ENCODE peak calls at places on chromosomes 1 and 21, in ten cellular contexts. S is astrocyte of the spinal cord; D is SJCRH30; N is DMS153; F is GM12891; O is NCI-H1105; W is NCI-H2081; K is stimulated activated CD8-positive, alpha-beta memory T cell treated with anti-CD3 and anti-CD28 coated beads, Interleukin-7, amount 100 ng/mL, for 4 hours; Z is CD8-positive, alpha-beta memory T cell; Q is fibroblast of lung. J is an unnamed sample.

GRCh38 chr1:246355421-246356230 is 151.5 kb downstream of the SMYD3 start:
- DNase-seq in S (peak; percentile 67), D (no peak), N (no peak), F (no peak), O (no peak), W (no peak), K (no peak), Z (no peak), Q (peak; percentile 57), J (no peak)

GRCh38 chr1:236081546-236082227 is 16.8 kb upstream of the NID1 start:
- DNase-seq in S (no peak), D (no peak), N (no peak), F (no peak), O (no peak), W (no peak), K (no peak), Z (no peak), Q (no peak), J (no peak)

GRCh38 chr21:21179619-21180336 is 181.6 kb downstream of the NCAM2 start:
- DNase-seq in S (no peak), D (no peak), N (no peak), F (no peak), O (no peak), W (no peak), K (no peak), Z (no peak), Q (no peak), J (no peak)

GRCh38 chr1:36257375-36257767 is 33.1 kb downstream of the THRAP3 start:
- DNase-seq in S (no peak), D (no peak), N (no peak), F (no peak), O (no peak), W (no peak), K (no peak), Z (no peak), Q (no peak), J (no peak)

GRCh38 chr1:152160553-152160952 is 1.5 kb upstream of the RPTN start:
- DNase-seq in S (no peak), D (no peak), N (no peak), F (no peak), O (no peak), W (no peak), K (no peak), Z (no peak), Q (no peak), J (no peak)

GRCh38 chr1:34002810-34003209 is 138.9 kb downstream of the HMGB4 start:
- DNase-seq in S (no peak), D (no peak), N (no peak), F (no peak), O (peak; percentile 12), W (no peak), K (no peak), Z (no peak), Q (no peak), J (no peak)

GRCh38 chr1:247209306-247209900 is 37.6 kb upstream of the ZNF124 start:
- DNase-seq in S (no peak), D (no peak), N (no peak), F (no peak), O (no peak), W (no peak), K (no peak), Z (no peak), Q (no peak), J (no peak)

GRCh38 chr1:111912116-111912515 is 77.4 kb downstream of the KCND3 start:
- DNase-seq in S (no peak), D (no peak), N (no peak), F (no peak), O (no peak), W (no peak), K (no peak), Z (no peak), Q (no peak), J (no peak)

GRCh38 chr1:10635385-10635896 is 160.7 kb downstream of the PEX14 start:
- DNase-seq in S (peak; percentile 17), D (peak; percentile 33), N (no peak), F (no peak), O (no peak), W (peak; percentile 75), K (no peak), Z (no peak), Q (peak; percentile 50), J (no peak)

GRCh38 chr1:158417586-158417985 is 8.5 kb downstream of the OR10K2 start:
- DNase-seq in S (no peak), D (no peak), N (no peak), F (no peak), O (no peak), W (no peak), K (no peak), Z (no peak), Q (no peak), J (no peak)

GRCh38 chr1:2044510-2045319 is 5.5 kb upstream of the PRKCZ start:
- DNase-seq in S (peak; percentile 17), D (peak; percentile 66), N (no peak), F (peak; percentile 89), O (peak; percentile 45), W (peak; percentile 50), K (peak; percentile 43), Z (peak; percentile 79), Q (peak; percentile 18), J (peak; percentile 70)

GRCh38 chr1:206912445-206913095 is 9.2 kb downstream of the FCMR start:
- DNase-seq in S (peak; percentile 73), D (peak; percentile 73), N (peak; percentile 81), F (no peak), O (peak; percentile 70), W (peak; percentile 88), K (peak; percentile 49), Z (peak; percentile 63), Q (peak; percentile 51), J (peak; percentile 50)

GRCh38 chr1:116766616-116767469 is 12.6 kb downstream of the CD2 start:
- DNase-seq in S (no peak), D (no peak), N (no peak), F (no peak), O (no peak), W (no peak), K (no peak), Z (peak; percentile 55), Q (no peak), J (peak; percentile 42)

GRCh38 chr1:93749894-93750301 is 68.3 kb upstream of the BCAR3 start:
- DNase-seq in S (no peak), D (no peak), N (no peak), F (no peak), O (peak; percentile 18), W (no peak), K (no peak), Z (no peak), Q (no peak), J (no peak)

GRCh38 chr1:164983023-164983650 is 373.4 kb downstream of the LMX1A start:
- DNase-seq in S (no peak), D (no peak), N (no peak), F (no peak), O (no peak), W (no peak), K (no peak), Z (no peak), Q (no peak), J (no peak)

GRCh38 chr1:53377438-53377841 is 49.6 kb upstream of the LRP8 start:
- DNase-seq in S (no peak), D (no peak), N (no peak), F (no peak), O (no peak), W (no peak), K (no peak), Z (no peak), Q (no peak), J (no peak)

GRCh38 chr1:58395355-58395754 is 151.2 kb downstream of the OMA1 start:
- DNase-seq in S (peak; percentile 93), D (peak; percentile 34), N (no peak), F (no peak), O (no peak), W (no peak), K (no peak), Z (no peak), Q (peak; percentile 95), J (no peak)

GRCh38 chr1:244048566-244049141 is 2.4 kb upstream of the ZBTB18 start:
- DNase-seq in S (no peak), D (no peak), N (no peak), F (no peak), O (no peak), W (peak; percentile 51), K (no peak), Z (no peak), Q (no peak), J (no peak)

GRCh38 chr1:117676615-117677130 is 70.8 kb downstream of the TENT5C start:
- DNase-seq in S (no peak), D (no peak), N (no peak), F (no peak), O (no peak), W (no peak), K (no peak), Z (no peak), Q (no peak), J (no peak)

GRCh38 chr1:241457421-241457820 is 62.1 kb downstream of the FH start:
- DNase-seq in S (no peak), D (no peak), N (no peak), F (no peak), O (no peak), W (no peak), K (no peak), Z (no peak), Q (no peak), J (no peak)

GRCh38 chr21:37065561-37066177 is 7.2 kb downstream of the PIGP start:
- DNase-seq in S (no peak), D (no peak), N (no peak), F (no peak), O (no peak), W (no peak), K (no peak), Z (no peak), Q (no peak), J (no peak)

GRCh38 chr1:151990856-151991198 is 2.8 kb downstream of the S100A10 start:
- DNase-seq in S (peak; percentile 81), D (peak; percentile 56), N (peak; percentile 27), F (no peak), O (peak; percentile 74), W (peak; percentile 39), K (no peak), Z (no peak), Q (peak; percentile 77), J (no peak)

GRCh38 chr21:16192900-16193299 is 463.1 kb downstream of the USP25 start:
- DNase-seq in S (peak; percentile 29), D (no peak), N (no peak), F (no peak), O (no peak), W (no peak), K (no peak), Z (no peak), Q (peak; percentile 82), J (no peak)

GRCh38 chr1:103106426-103107321 is 1.6 kb downstream of the COL11A1 start:
- DNase-seq in S (peak; percentile 76), D (no peak), N (peak; percentile 11), F (no peak), O (peak; percentile 44), W (peak; percentile 48), K (no peak), Z (no peak), Q (peak; percentile 68), J (no peak)

GRCh38 chr21:34557261-34557660 is 45.3 kb upstream of the KCNE1 start:
- DNase-seq in S (no peak), D (no peak), N (no peak), F (no peak), O (no peak), W (no peak), K (no peak), Z (no peak), Q (no peak), J (no peak)

GRCh38 chr1:230308039-230308438 is 118.1 kb downstream of the PGBD5 start:
- DNase-seq in S (peak; percentile 90), D (peak; percentile 36), N (peak; percentile 58), F (no peak), O (no peak), W (peak; percentile 34), K (no peak), Z (no peak), Q (peak; percentile 96), J (no peak)

GRCh38 chr1:63698001-63698838 is 75.6 kb upstream of the ROR1 start:
- DNase-seq in S (no peak), D (no peak), N (no peak), F (no peak), O (no peak), W (no peak), K (no peak), Z (no peak), Q (no peak), J (no peak)

GRCh38 chr1:91582431-91582921 is 81.8 kb downstream of the CDC7 start:
- DNase-seq in S (peak; percentile 80), D (no peak), N (no peak), F (no peak), O (no peak), W (no peak), K (no peak), Z (no peak), Q (peak; percentile 97), J (no peak)